ENCODE peak calls at places on chromosomes 16 and 17, in seven cellular contexts. K, O, B, E, J, Y and S are unnamed samples.

GRCh38 chr16:46918905-46919792 is 35.0 kb downstream of the GPT2 start:
- DNase-seq in J (no peak), E (peak), O (no peak), Y (no peak), B (peak), K (no peak), S (no peak)

GRCh38 chr17:15346196-15346595 is 4.8 kb upstream of the TEKT3 start:
- DNase-seq in E (no peak), O (no peak), K (no peak), J (no peak), Y (no peak), B (no peak), S (no peak)

GRCh38 chr17:75096082-75096625 is 8.4 kb downstream of the SLC16A5 start:
- DNase-seq in K (peak), E (no peak), Y (no peak), O (peak), B (peak), J (no peak), S (peak)

GRCh38 chr17:61144876-61145564 is 254.6 kb upstream of the TBX2 start:
- DNase-seq in Y (no peak), O (peak), B (no peak), K (no peak), J (no peak), E (no peak), S (no peak)

GRCh38 chr16:22322741-22323140 is 25.5 kb downstream of the POLR3E start:
- DNase-seq in B (no peak), J (no peak), Y (no peak), O (no peak), K (no peak), E (no peak), S (no peak)

GRCh38 chr17:3566551-3566950 is 8.9 kb upstream of the TRPV3 start:
- DNase-seq in B (no peak), Y (no peak), O (no peak), K (no peak), E (no peak), J (no peak), S (no peak)

GRCh38 chr16:76614255-76614654 is 337.1 kb downstream of the CNTNAP4 start:
- DNase-seq in B (no peak), E (no peak), K (no peak), J (no peak), Y (no peak), O (no peak), S (no peak)

GRCh38 chr16:77881355-77882003 is 93.1 kb downstream of the VAT1L start:
- DNase-seq in E (no peak), Y (no peak), O (no peak), J (no peak), B (no peak), K (no peak), S (no peak)

GRCh38 chr17:82754297-82755208 is 2.7 kb downstream of the TBCD start:
- DNase-seq in E (no peak), O (no peak), B (peak), J (peak), K (no peak), Y (no peak), S (no peak)

GRCh38 chr17:80819422-80820164 is 172.0 kb upstream of the CHMP6 start:
- DNase-seq in Y (peak), K (no peak), O (no peak), J (no peak), E (no peak), B (peak), S (no peak)

GRCh38 chr17:9484789-9485188 is 90.8 kb downstream of the STX8 start:
- DNase-seq in E (no peak), B (no peak), K (no peak), J (no peak), O (no peak), Y (no peak), S (no peak)

GRCh38 chr17:36675786-36676185 is 74.4 kb downstream of the MRM1 start:
- DNase-seq in Y (no peak), J (no peak), E (no peak), O (no peak), K (no peak), B (no peak), S (no peak)

GRCh38 chr17:73371285-73371684 is 59.5 kb upstream of the CDC42EP4 start:
- DNase-seq in E (no peak), B (no peak), J (no peak), Y (no peak), K (no peak), O (no peak), S (no peak)

GRCh38 chr17:81295678-81296381 is 723 bp upstream of the SLC38A10 start:
- DNase-seq in E (no peak), B (peak), O (peak), J (peak), K (peak), Y (no peak), S (peak)

GRCh38 chr17:43399839-43400328 is 1.1 kb downstream of the ARL4D start:
- DNase-seq in O (peak), E (no peak), K (no peak), Y (peak), J (no peak), B (no peak), S (no peak)

GRCh38 chr16:65908568-65908967 is 457.9 kb upstream of the CDH5 start:
- DNase-seq in Y (no peak), O (no peak), B (no peak), E (no peak), K (no peak), J (no peak), S (no peak)

GRCh38 chr16:31458073-31458834 is 1.0 kb upstream of the ARMC5 start:
- DNase-seq in E (no peak), Y (peak), O (peak), K (no peak), J (no peak), B (peak), S (peak)

GRCh38 chr16:88352261-88353200 is 30.2 kb upstream of the ZNF469 start:
- DNase-seq in Y (peak), E (no peak), K (no peak), J (no peak), B (no peak), O (no peak), S (no peak)

GRCh38 chr17:14058051-14058450 is 11.3 kb upstream of the COX10 start:
- DNase-seq in E (no peak), K (no peak), B (no peak), O (no peak), J (no peak), Y (no peak), S (no peak)

GRCh38 chr17:27762527-27763305 is 37.6 kb downstream of the NOS2 start:
- DNase-seq in J (no peak), K (no peak), E (no peak), B (no peak), O (peak), Y (no peak), S (no peak)

GRCh38 chr16:72836985-72837384 is 210.9 kb downstream of the ZFHX3 start:
- DNase-seq in Y (no peak), J (no peak), K (no peak), O (no peak), B (no peak), E (no peak), S (no peak)

GRCh38 chr16:59030923-59031485 is 296.9 kb upstream of the GOT2 start:
- DNase-seq in Y (no peak), B (no peak), O (no peak), E (no peak), J (no peak), K (no peak), S (no peak)

GRCh38 chr16:28301154-28301553 is 8.8 kb downstream of the SBK1 start:
- DNase-seq in Y (no peak), E (no peak), K (no peak), O (no peak), J (no peak), B (no peak), S (no peak)

GRCh38 chr16:65377131-65377649 is 255.3 kb upstream of the CDH11 start:
- DNase-seq in K (no peak), E (no peak), J (no peak), B (no peak), Y (no peak), O (no peak), S (no peak)

GRCh38 chr17:74785096-74785980 is 9.2 kb upstream of the NAT9 start:
- DNase-seq in O (no peak), B (no peak), Y (no peak), J (no peak), E (no peak), K (no peak), S (no peak)

GRCh38 chr17:40419559-40420331 is 2.0 kb upstream of the TOP2A start:
- DNase-seq in B (no peak), E (no peak), O (peak), J (no peak), Y (no peak), K (no peak), S (no peak)

GRCh38 chr17:50373705-50374104 is 676 bp downstream of the EME1 start:
- DNase-seq in J (no peak), E (no peak), K (no peak), O (no peak), B (no peak), Y (no peak), S (no peak)
- H3K4me3 ChIP-seq in J (peak), E (peak), K (no peak), O (no peak), B (no peak), Y (no peak), S (no peak)

GRCh38 chr17:78883533-78884131 is 19.4 kb downstream of the CEP295NL start:
- DNase-seq in J (no peak), B (peak), E (no peak), Y (peak), O (peak), K (peak), S (peak)

GRCh38 chr17:78884148-78884870 is 18.7 kb downstream of the CEP295NL start:
- DNase-seq in K (no peak), J (no peak), O (no peak), Y (no peak), E (no peak), B (no peak), S (no peak)

GRCh38 chr17:78883090-78883532 is 19.9 kb downstream of the CEP295NL start:
- DNase-seq in J (no peak), Y (peak), K (no peak), O (no peak), E (no peak), B (peak), S (no peak)

GRCh38 chr17:78884876-78885667 is 17.9 kb downstream of the CEP295NL start:
- DNase-seq in J (no peak), E (no peak), K (no peak), B (no peak), Y (no peak), O (no peak), S (no peak)

DNA sequence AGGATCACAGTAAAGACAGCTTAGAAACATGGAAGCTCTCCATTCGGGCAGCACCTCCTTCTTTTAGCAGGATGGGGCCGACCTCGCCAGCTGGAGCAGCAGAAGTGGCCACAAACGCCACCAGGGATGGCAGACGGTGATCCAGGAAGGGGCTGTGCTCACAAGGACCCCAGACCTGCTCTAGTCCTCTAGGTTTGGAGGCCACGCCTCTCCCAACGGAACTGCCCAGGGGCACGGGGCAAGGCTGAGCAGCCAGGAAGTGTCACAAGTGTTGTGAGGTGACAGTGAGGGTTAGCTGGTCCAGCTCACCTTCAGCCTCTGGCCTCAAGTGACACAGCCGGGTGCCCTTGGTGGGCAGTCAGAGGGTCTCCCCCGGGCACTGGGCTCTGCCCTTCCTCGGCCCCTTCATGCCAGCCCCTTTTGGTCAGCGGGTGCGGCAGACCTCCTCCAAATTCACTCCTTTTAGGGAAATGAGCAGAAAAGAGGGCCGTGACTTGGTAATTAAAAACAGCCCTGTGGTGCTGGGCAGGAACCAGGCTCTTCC is 20.4 kb downstream of the CEP295NL start:
- DNase-seq in Y (no peak), E (no peak), B (no peak), K (no peak), O (no peak), J (no peak), S (no peak)
- TF ChIP-seq POLR2A in Y (no peak), E (no peak), B (no peak), K (no peak), O (no peak), J (no peak), S (no peak)

DNA sequence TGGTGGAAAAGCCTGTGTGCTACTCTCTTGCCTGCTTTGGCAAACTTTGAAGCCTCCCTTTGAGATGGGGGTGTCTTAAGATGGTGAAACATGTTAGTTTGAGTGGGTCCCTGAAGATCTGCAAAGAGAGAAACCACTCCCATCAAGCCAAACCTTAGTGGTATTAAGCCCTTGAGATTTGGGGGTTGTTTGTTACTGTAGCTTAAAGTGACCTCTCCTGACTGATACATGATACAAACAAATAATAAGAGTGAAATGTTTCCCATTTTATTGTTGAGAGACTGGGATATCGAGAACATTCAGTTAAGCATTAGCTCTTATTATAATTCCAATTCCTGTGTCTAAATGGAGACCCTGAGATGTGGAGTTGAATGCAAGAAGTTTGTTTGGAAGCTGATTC is 63.1 kb downstream of the NT5M start:
- DNase-seq in E (no peak), Y (no peak), J (no peak), K (no peak), B (no peak), O (no peak), S (no peak)
- H3K27ac ChIP-seq in E (no peak), Y (no peak), J (no peak), K (no peak), B (no peak), O (no peak), S (no peak)

DNA sequence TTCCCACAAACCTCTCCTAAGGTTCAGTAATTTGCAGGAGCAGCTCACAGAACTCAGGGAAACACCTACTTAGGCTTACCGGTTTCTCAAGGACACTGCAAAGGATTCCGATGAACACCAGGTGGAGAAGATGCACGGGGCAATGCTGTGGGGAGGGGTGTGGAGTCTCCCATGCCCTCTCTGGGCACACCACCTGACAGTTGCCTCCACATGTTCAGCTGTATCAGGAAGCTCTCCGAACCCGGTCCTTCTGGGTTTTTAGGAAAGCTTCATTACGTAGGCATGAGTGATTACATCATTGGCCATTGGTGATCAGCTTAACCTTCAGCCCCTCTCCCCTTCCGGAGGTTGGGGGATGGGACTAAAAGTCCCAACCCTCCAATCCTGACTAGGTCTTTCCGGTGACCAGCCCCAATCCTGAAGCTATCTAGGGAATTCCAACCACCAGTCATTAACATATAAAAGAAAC is 21.6 kb downstream of the C17orf58 start:
- DNase-seq in J (peak), O (peak), B (no peak), K (no peak), Y (no peak), E (no peak), S (no peak)
- H3K4me3 ChIP-seq in J (peak), O (no peak), B (no peak), K (no peak), Y (no peak), E (no peak), S (no peak)

DNA sequence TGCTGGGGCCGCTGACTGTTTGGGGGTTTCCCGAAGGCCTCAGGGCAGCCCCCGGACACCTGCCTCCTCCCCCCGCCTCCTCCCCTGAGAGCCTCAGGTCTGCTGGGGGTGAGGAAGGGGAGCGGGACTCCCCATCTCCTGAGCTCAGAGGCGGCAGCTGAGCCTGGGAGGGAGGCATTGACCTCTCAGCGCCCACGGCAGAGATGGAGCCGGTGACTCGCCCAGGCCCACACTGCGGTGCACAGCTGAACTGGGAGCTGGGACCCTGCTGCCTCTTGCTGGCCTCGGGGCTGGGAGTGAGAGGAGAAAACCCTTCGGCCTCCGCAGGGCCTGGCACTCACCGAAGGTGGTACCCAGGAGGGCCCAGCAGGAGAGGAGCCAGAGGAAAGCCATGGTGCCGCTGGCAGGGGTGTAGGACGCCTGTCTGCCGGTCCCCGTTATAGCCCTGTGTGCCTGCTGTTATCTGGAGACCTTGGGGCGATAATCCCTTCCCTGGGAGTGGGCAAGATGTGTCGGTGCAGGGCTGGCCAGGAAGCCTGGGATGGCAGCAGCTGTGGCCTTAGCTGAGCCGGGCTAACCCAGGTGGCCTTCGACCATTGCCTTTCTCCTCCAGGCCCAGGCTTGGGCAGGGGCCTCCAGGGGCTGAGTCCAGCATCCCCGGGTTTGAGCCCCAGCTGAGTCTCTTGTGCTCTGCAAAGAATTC is at the start of gene CTRB2:
- DNase-seq in E (no peak), K (no peak), J (no peak), B (no peak), O (no peak), Y (no peak), S (no peak)
- TF ChIP-seq POLR2A in E (no peak), K (no peak), J (no peak), B (no peak), O (no peak), Y (no peak), S (no peak)

GRCh38 chr17:59893617-59894100 is 738 bp downstream of the RPS6KB1 start:
- DNase-seq in K (no peak), B (no peak), O (peak), J (no peak), Y (no peak), E (no peak), S (no peak)
- H3K27ac ChIP-seq in K (peak), B (peak), O (peak), J (no peak), Y (peak), E (peak), S (peak)

GRCh38 chr17:76685846-76686245 is 24.9 kb downstream of the MXRA7 start:
- DNase-seq in B (no peak), O (no peak), E (no peak), J (no peak), Y (no peak), K (no peak), S (no peak)

GRCh38 chr17:76687278-76688164 is 23.2 kb downstream of the MXRA7 start:
- DNase-seq in K (no peak), B (no peak), O (no peak), E (no peak), Y (peak), J (no peak), S (no peak)

GRCh38 chr17:76685366-76685765 is 25.4 kb downstream of the MXRA7 start:
- DNase-seq in J (no peak), K (no peak), O (no peak), Y (no peak), E (no peak), B (no peak), S (no peak)

GRCh38 chr17:76688165-76688622 is 22.6 kb downstream of the MXRA7 start:
- DNase-seq in O (no peak), K (no peak), J (no peak), B (no peak), E (no peak), Y (peak), S (no peak)

DNA sequence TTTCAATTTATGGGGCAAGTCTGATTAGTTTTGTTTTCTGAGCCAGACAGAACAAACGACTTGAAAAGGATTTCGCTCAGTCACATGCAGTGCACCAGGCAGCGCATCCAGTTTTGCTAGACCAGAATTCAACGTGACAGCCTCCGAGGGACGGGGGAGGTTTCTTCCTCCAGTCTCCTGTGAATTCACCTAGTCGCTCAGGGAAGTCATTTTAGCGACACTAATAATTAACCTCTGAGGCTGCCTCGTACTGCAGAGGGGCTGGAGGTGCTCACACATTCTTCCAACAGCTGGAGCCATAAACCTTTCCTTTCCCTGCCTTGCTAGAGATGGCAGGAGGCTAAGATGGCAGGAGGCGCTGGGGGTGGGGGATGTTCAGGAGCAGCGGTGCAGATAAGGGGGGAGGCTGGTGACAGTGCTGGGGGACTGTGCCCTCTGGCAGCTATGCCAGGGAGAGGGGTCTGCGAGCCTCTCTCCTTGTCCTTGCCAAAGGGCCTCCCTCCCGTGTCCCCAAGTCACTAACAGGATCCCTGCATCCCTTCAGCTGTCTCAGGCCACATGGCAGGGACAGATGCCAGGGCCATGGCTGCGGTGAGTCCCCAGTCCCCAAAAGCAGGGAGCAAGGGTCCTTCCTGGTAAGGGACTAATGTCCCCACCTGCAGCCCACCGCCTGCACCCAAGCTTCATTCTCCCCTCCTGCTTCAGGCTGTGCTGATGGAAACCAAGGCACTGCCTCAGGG is 24.1 kb downstream of the MXRA7 start:
- DNase-seq in B (no peak), J (no peak), Y (peak), K (no peak), E (no peak), O (no peak), S (no peak)
- H3K4me3 ChIP-seq in B (no peak), J (no peak), Y (no peak), K (no peak), E (no peak), O (no peak), S (no peak)